ENCODE peak calls at places on chromosomes 1 and 21, in seven cellular contexts. O is activated T-cell treated with anti-CD3 and anti-CD28 coated beads, Interleukin-2, amount 50 U/mL, for 72 hours; X is activated T-helper 1 cell treated with anti-CD3 and anti-CD28 coated beads, Interleukin-2, amount 50 U/mL, for 16 hours; P is psoas muscle; Q is fibroblast of lung; I is transverse colon; T is stimulated activated naive CD8-positive, alpha-beta T cell treated with anti-CD3 and anti-CD28 coated beads, Interleukin-15, Interleukin-2, amounts not matched to agents 100 U/mL and 50 U/mL, for 24 hours. C is an unnamed sample.

GRCh38 chr1:62735491-62736171 is 47.4 kb upstream of the DOCK7 start:
- DNase-seq in P (no peak), O (no peak), I (no peak), X (no peak), T (no peak), Q (peak), C (peak)

GRCh38 chr1:47587891-47588582 is 150.2 kb downstream of the FOXD2 start:
- DNase-seq in I (no peak), O (no peak), Q (no peak), P (no peak), X (no peak), T (no peak), C (no peak)

GRCh38 chr1:47432071-47433036 is 5.5 kb upstream of the FOXD2 start:
- DNase-seq in X (peak), I (peak), P (peak), T (peak), O (peak), Q (peak), C (peak)

GRCh38 chr1:7985851-7986612 is 24.5 kb downstream of the PARK7 start:
- DNase-seq in I (no peak), X (no peak), Q (no peak), O (no peak), T (no peak), P (no peak), C (no peak)

GRCh38 chr1:50369830-50370229 is 53.4 kb downstream of the DMRTA2 start:
- DNase-seq in I (no peak), P (no peak), O (no peak), X (no peak), T (no peak), Q (no peak), C (no peak)

GRCh38 chr1:6756455-6756854 is 28.8 kb upstream of the CAMTA1 start:
- DNase-seq in T (no peak), X (no peak), Q (no peak), O (no peak), P (no peak), I (no peak), C (no peak)

GRCh38 chr1:159854101-159854692 is 8.3 kb downstream of the VSIG8 start:
- DNase-seq in I (peak), O (peak), P (peak), Q (peak), T (peak), X (no peak), C (peak)

GRCh38 chr1:232904566-232904965 is 45.8 kb upstream of the NTPCR start:
- DNase-seq in X (no peak), Q (peak), T (no peak), P (no peak), O (peak), I (no peak), C (no peak)

GRCh38 chr1:89068291-89068690 is 3.3 kb upstream of the GBP1 start:
- DNase-seq in Q (peak), I (no peak), P (no peak), X (no peak), O (no peak), T (no peak), C (no peak)

GRCh38 chr1:169364948-169365347 is 2.6 kb downstream of the NME7 start:
- DNase-seq in Q (no peak), O (peak), T (no peak), P (no peak), I (no peak), X (no peak), C (no peak)

GRCh38 chr1:199399996-199400714 is 627.4 kb upstream of the NR5A2 start:
- DNase-seq in I (no peak), P (no peak), T (no peak), O (no peak), Q (no peak), X (no peak), C (no peak)

GRCh38 chr1:8448906-8449661 is 131.2 kb downstream of the SLC45A1 start:
- DNase-seq in I (no peak), O (peak), T (no peak), P (no peak), Q (peak), X (no peak), C (peak)

GRCh38 chr1:43653339-43653738 is 3.4 kb downstream of the KDM4A start:
- DNase-seq in I (no peak), O (no peak), P (no peak), X (no peak), T (no peak), Q (peak), C (no peak)

GRCh38 chr1:239662950-239663349 is 276.6 kb downstream of the CHRM3 start:
- DNase-seq in X (no peak), Q (no peak), O (no peak), T (peak), I (no peak), P (no peak), C (no peak)

GRCh38 chr21:32279377-32279680 is 480 bp upstream of the MIS18A start:
- DNase-seq in T (no peak), P (no peak), X (no peak), O (no peak), I (no peak), Q (no peak), C (no peak)

GRCh38 chr1:84390231-84390630 is 8.1 kb upstream of the DNASE2B start:
- DNase-seq in T (no peak), P (no peak), X (no peak), O (no peak), I (no peak), Q (no peak), C (no peak)

GRCh38 chr1:170663011-170663410 is 920 bp upstream of the PRRX1 start:
- DNase-seq in I (no peak), X (no peak), P (no peak), Q (peak), O (no peak), T (no peak), C (no peak)

GRCh38 chr1:153795934-153796785 is 21.0 kb downstream of the SLC27A3 start:
- DNase-seq in O (no peak), X (no peak), I (no peak), P (no peak), Q (no peak), T (no peak), C (no peak)

GRCh38 chr1:227315500-227316346 is 2.6 kb downstream of the CDC42BPA start:
- DNase-seq in I (peak), Q (peak), P (peak), T (no peak), X (no peak), O (no peak), C (no peak)

GRCh38 chr1:52674497-52675384 is 23.4 kb downstream of the COA7 start:
- DNase-seq in Q (no peak), X (no peak), O (no peak), I (no peak), P (no peak), T (no peak), C (no peak)

GRCh38 chr1:109399326-109399957 is 1.7 kb upstream of the SORT1 start:
- DNase-seq in T (no peak), O (no peak), X (no peak), P (no peak), Q (peak), I (no peak), C (peak)

GRCh38 chr1:153921080-153921802 is 1.5 kb downstream of the GATAD2B start:
- DNase-seq in T (no peak), X (no peak), I (no peak), P (no peak), O (no peak), Q (no peak), C (no peak)

GRCh38 chr1:67831850-67832513 is 1.3 kb downstream of the GNG12 start:
- DNase-seq in T (no peak), O (no peak), I (peak), X (no peak), Q (peak), P (peak), C (peak)

GRCh38 chr1:24707659-24708058 is 37.6 kb upstream of the CLIC4 start:
- DNase-seq in X (no peak), P (no peak), O (no peak), I (no peak), T (no peak), Q (no peak), C (no peak)

GRCh38 chr1:213669964-213670691 is 317.6 kb upstream of the PROX1 start:
- DNase-seq in X (no peak), Q (no peak), I (peak), T (no peak), P (no peak), O (no peak), C (no peak)

GRCh38 chr1:151131832-151132675 is 14.4 kb downstream of the SEMA6C start:
- DNase-seq in P (peak), Q (no peak), X (no peak), T (no peak), I (peak), O (no peak), C (no peak)

GRCh38 chr1:212669102-212669501 is 30.5 kb downstream of the BATF3 start:
- DNase-seq in T (no peak), O (no peak), Q (peak), P (no peak), X (no peak), I (no peak), C (no peak)

GRCh38 chr1:110565565-110565964 is 40.6 kb downstream of the KCNA2 start:
- DNase-seq in T (no peak), X (no peak), P (no peak), I (no peak), Q (no peak), O (no peak), C (peak)

GRCh38 chr1:92953491-92953890 is 7.8 kb downstream of the DIPK1A start:
- DNase-seq in I (no peak), P (no peak), X (no peak), O (peak), T (no peak), Q (no peak), C (no peak)

GRCh38 chr1:236916131-236916800 is 88.0 kb downstream of the MT1HL1 start:
- DNase-seq in Q (no peak), X (no peak), P (no peak), T (no peak), I (no peak), O (no peak), C (no peak)

GRCh38 chr1:234044079-234044478 is 139.6 kb downstream of the SLC35F3 start:
- DNase-seq in P (no peak), Q (no peak), O (no peak), T (no peak), X (no peak), I (no peak), C (no peak)

GRCh38 chr1:205983925-205984725 is 19.1 kb downstream of the RAB7B start:
- DNase-seq in P (peak), T (peak), O (peak), I (peak), Q (peak), X (no peak), C (peak)

GRCh38 chr1:93906480-93906879 is 2.8 kb downstream of the GCLM start:
- DNase-seq in P (no peak), T (no peak), O (no peak), X (no peak), I (no peak), Q (no peak), C (no peak)

GRCh38 chr1:218620956-218621355 is 275.8 kb downstream of the TGFB2 start:
- DNase-seq in T (no peak), I (no peak), P (no peak), O (no peak), Q (peak), X (no peak), C (no peak)

GRCh38 chr1:234712891-234713305 is 102.9 kb upstream of the IRF2BP2 start:
- DNase-seq in Q (no peak), I (no peak), T (no peak), P (no peak), X (no peak), O (no peak), C (no peak)

GRCh38 chr1:72827285-72827684 is 544.9 kb upstream of the NEGR1 start:
- DNase-seq in O (no peak), Q (peak), I (no peak), T (no peak), X (no peak), P (no peak), C (no peak)

GRCh38 chr1:29032839-29033238 is 90.9 kb downstream of the TMEM200B start:
- DNase-seq in T (no peak), P (no peak), X (no peak), I (no peak), Q (no peak), O (no peak), C (no peak)